ENCODE peak calls at places on chromosomes 4 and X, in five cellular contexts. X is WTC11; W is CD4-positive, alpha-beta T cell; Y is GM13977; T is AG04449. R is an unnamed sample.

GRCh38 chrX:78527263-78527662 is 131.9 kb downstream of the RTL3 start:
- DNase-seq in X (no peak), W (no peak), Y (no peak), T (no peak), R (no peak)

GRCh38 chr4:182724414-182724813 is 192.8 kb downstream of the DCTD start:
- DNase-seq in X (no peak), W (no peak), Y (no peak), T (no peak), R (no peak)

GRCh38 chr4:41209187-41209586 is 5.2 kb downstream of the APBB2 start:
- DNase-seq in X (no peak), W (no peak), Y (no peak), T (no peak), R (no peak)

GRCh38 chr4:123986268-123986798 is 589.7 kb downstream of the SPRY1 start:
- DNase-seq in X (no peak), W (no peak), Y (no peak), T (peak; percentile 88), R (no peak)

GRCh38 chrX:6810796-6811195 is 275.9 kb upstream of the VCX3A start:
- DNase-seq in X (no peak), W (no peak), Y (no peak), T (no peak), R (no peak)

GRCh38 chrX:103275947-103276567 is 493 bp downstream of the TCEAL5 start:
- DNase-seq in X (peak; percentile 12), W (no peak), Y (no peak), T (no peak), R (no peak)

GRCh38 chr4:13542577-13543042 is 1.7 kb downstream of the NKX3-2 start:
- DNase-seq in X (no peak), W (no peak), Y (peak; percentile 40), T (no peak), R (peak; percentile 24)

GRCh38 chr4:102230194-102230593 is 115.1 kb downstream of the SLC39A8 start:
- DNase-seq in X (no peak), W (no peak), Y (no peak), T (no peak), R (no peak)

GRCh38 chr4:122744229-122744628 is 11.7 kb downstream of the BBS12 start:
- DNase-seq in X (no peak), W (no peak), Y (no peak), T (peak; percentile 69), R (no peak)

GRCh38 chr4:100493756-100494155 is 24.1 kb downstream of the EMCN start:
- DNase-seq in X (no peak), W (no peak), Y (no peak), T (no peak), R (no peak)

GRCh38 chr4:28883211-28883610 is 1837.0 kb upstream of the PCDH7 start:
- DNase-seq in X (no peak), W (no peak), Y (no peak), T (no peak), R (no peak)

GRCh38 chrX:130944230-130944629 is 41.2 kb upstream of the ENOX2 start:
- DNase-seq in X (no peak), W (no peak), Y (no peak), T (no peak), R (no peak)

GRCh38 chr4:55169352-55169959 is 44.1 kb upstream of the KDR start:
- DNase-seq in X (peak; percentile 31), W (no peak), Y (no peak), T (no peak), R (no peak)

GRCh38 chr4:94403735-94404134 is 48.0 kb upstream of the PDLIM5 start:
- DNase-seq in X (no peak), W (no peak), Y (no peak), T (no peak), R (no peak)

GRCh38 chr4:2247128-2248043 is 5.5 kb upstream of the HAUS3 start:
- DNase-seq in X (peak; percentile 10), W (no peak), Y (peak; percentile 15), T (no peak), R (no peak)

GRCh38 chrX:54442790-54443189 is 2.6 kb downstream of the TSR2 start:
- DNase-seq in X (no peak), W (no peak), Y (no peak), T (no peak), R (no peak)

GRCh38 chr4:90799895-90800294 is 672.7 kb downstream of the CCSER1 start:
- DNase-seq in X (no peak), W (no peak), Y (no peak), T (no peak), R (no peak)

GRCh38 chr4:160947653-160948052 is 1216.1 kb downstream of the FSTL5 start:
- DNase-seq in X (peak; percentile 14), W (no peak), Y (no peak), T (no peak), R (no peak)

GRCh38 chr4:94525993-94526740 is 74.4 kb downstream of the PDLIM5 start:
- DNase-seq in X (no peak), W (no peak), Y (no peak), T (no peak), R (no peak)

GRCh38 chr4:114770624-114771023 is 172.0 kb downstream of the UGT8 start:
- DNase-seq in X (no peak), W (no peak), Y (no peak), T (no peak), R (no peak)

GRCh38 chr4:83012631-83013419 is 2.2 kb upstream of the LIN54 start:
- DNase-seq in X (peak; percentile 97), W (peak; percentile 95), Y (peak; percentile 97), T (peak; percentile 79), R (peak; percentile 97)
- TF ChIP-seq CTCF in X (no peak), W (peak; percentile 56), Y (peak; percentile 56), T (peak; percentile 67), R (peak; percentile 49)

DNA sequence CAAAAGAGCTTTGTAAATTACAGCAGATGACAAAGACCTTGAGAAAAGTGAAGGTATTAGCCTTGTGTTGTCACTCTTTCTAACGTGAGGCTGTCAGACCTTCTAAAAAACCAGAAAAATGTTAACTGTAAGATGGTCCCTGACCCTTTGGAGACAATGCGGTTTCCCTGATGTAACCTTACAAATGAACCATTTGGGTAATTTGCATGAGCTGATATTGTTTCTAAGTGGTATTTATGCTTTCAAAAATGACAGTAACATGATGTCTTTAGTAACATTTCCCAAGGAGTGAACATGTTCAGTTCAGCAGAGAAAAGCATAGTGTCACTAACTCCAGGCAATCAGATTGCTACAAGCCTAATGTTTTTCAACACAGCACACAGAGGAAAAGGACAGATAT is 434.6 kb downstream of the KCNIP4 start:
- DNase-seq in X (no peak), W (no peak), Y (no peak), T (no peak), R (no peak)
- TF ChIP-seq CTCF in X (no peak), W (no peak), Y (no peak), T (no peak), R (no peak)

GRCh38 chrX:153794018-153794896 is at the start of the genes IDH3G and SSR4:
- DNase-seq in X (peak; percentile 90), W (peak; percentile 93), Y (peak; percentile 98), T (peak; percentile 59), R (peak; percentile 96)
- TF ChIP-seq CTCF in X (no peak), W (no peak), Y (no peak), T (peak; percentile 38), R (no peak)

GRCh38 chrX:8755116-8755515 is 23.2 kb upstream of the ANOS1 start:
- DNase-seq in X (peak; percentile 43), W (no peak), Y (no peak), T (no peak), R (no peak)
- TF ChIP-seq CTCF in X (no peak), W (no peak), Y (no peak), T (no peak), R (no peak)

GRCh38 chr4:112145820-112146813 is 863 bp downstream of the FAM241A start:
- DNase-seq in X (peak; percentile 53), W (peak; percentile 25), Y (peak; percentile 83), T (no peak), R (peak; percentile 76)
- TF ChIP-seq CTCF in X (no peak), W (no peak), Y (no peak), T (peak; percentile 22), R (no peak)